ENCODE peak calls at places on chromosome 4, in eight cellular contexts. L is foreskin fibroblast, M is mammary epithelial cell, U is lower leg skin, R is fibroblast of mammary gland, C is B cell, P is cardiac muscle cell, E is mesothelial cell of epicardium. D is an unnamed sample.

GRCh38 chr4:142840516-142841123 is 5.5 kb downstream of the INPP4B start:
- DNase-seq in P (peak), L (peak), E (no peak), C (no peak), R (peak), U (no peak), M (no peak), D (no peak)

GRCh38 chr4:159106636-159107035 is 3.8 kb downstream of the RAPGEF2 start:
- DNase-seq in L (no peak), M (no peak), E (no peak), R (peak), U (no peak), P (no peak), C (no peak), D (no peak)

GRCh38 chr4:70892086-70892769 is 9.9 kb upstream of the MOB1B start:
- DNase-seq in C (no peak), L (no peak), U (peak), M (no peak), E (no peak), P (peak), R (no peak), D (no peak)

GRCh38 chr4:14810568-14810967 is 191.7 kb upstream of the CPEB2 start:
- DNase-seq in E (no peak), L (no peak), U (no peak), P (peak), C (no peak), R (no peak), M (no peak), D (no peak)

GRCh38 chr4:142043509-142043908 is 407.1 kb downstream of the IL15 start:
- DNase-seq in M (peak), U (no peak), C (no peak), R (peak), L (peak), P (no peak), E (no peak), D (no peak)

GRCh38 chr4:149999485-150000074 is 78.7 kb upstream of the DCLK2 start:
- DNase-seq in L (peak), E (no peak), C (no peak), P (peak), M (peak), U (no peak), R (peak), D (no peak)

GRCh38 chr4:143406523-143406922 is 69.8 kb downstream of the GAB1 start:
- DNase-seq in M (peak), C (no peak), U (no peak), L (peak), P (peak), R (peak), E (no peak), D (no peak)

GRCh38 chr4:37873383-37873782 is 17.5 kb upstream of the TBC1D1 start:
- DNase-seq in C (no peak), L (peak), R (peak), E (no peak), M (peak), U (no peak), P (peak), D (no peak)

GRCh38 chr4:1418494-1419285 is 12.4 kb upstream of the NKX1-1 start:
- DNase-seq in U (peak), E (peak), L (no peak), C (peak), R (no peak), P (no peak), M (no peak), D (no peak)

GRCh38 chr4:153764611-153765368 is 5.0 kb upstream of the RNF175 start:
- DNase-seq in L (peak), C (no peak), U (no peak), M (no peak), P (no peak), E (no peak), R (no peak), D (peak)

GRCh38 chr4:37976991-37977470 is 16.8 kb downstream of the PTTG2 start:
- DNase-seq in U (peak), L (peak), C (peak), M (peak), E (peak), R (peak), P (peak), D (peak)

GRCh38 chr4:107736924-107737448 is 17.0 kb upstream of the PAPSS1 start:
- DNase-seq in R (peak), L (peak), P (peak), C (peak), M (no peak), U (no peak), E (no peak), D (no peak)

GRCh38 chr4:42280327-42281095 is 116.8 kb upstream of the SHISA3 start:
- DNase-seq in R (peak), L (no peak), M (no peak), C (peak), P (peak), E (no peak), U (no peak), D (no peak)

GRCh38 chr4:165328101-165328425 is 594 bp downstream of the MSMO1 start:
- DNase-seq in C (no peak), L (no peak), U (no peak), P (no peak), R (no peak), M (no peak), E (no peak), D (no peak)

GRCh38 chr4:48546336-48546735 is 56.3 kb downstream of the ZAR1 start:
- DNase-seq in M (peak), R (peak), P (peak), C (no peak), U (no peak), E (peak), L (peak), D (no peak)

GRCh38 chr4:2536193-2537010 is at the start of gene FAM193A:
- DNase-seq in P (peak), E (peak), L (peak), U (peak), R (peak), M (peak), C (peak), D (peak)

GRCh38 chr4:60500860-60501259 is 699.3 kb upstream of the ADGRL3 start:
- DNase-seq in E (no peak), C (no peak), U (no peak), L (no peak), P (no peak), M (no peak), R (no peak), D (no peak)

GRCh38 chr4:48683784-48684666 is 96.1 kb downstream of the FRYL start:
- DNase-seq in R (no peak), C (peak), U (no peak), P (no peak), E (no peak), L (no peak), M (no peak), D (no peak)

GRCh38 chr4:111537165-111537564 is 608.1 kb upstream of the FAM241A start:
- DNase-seq in M (no peak), P (no peak), L (peak), C (no peak), R (peak), U (no peak), E (no peak), D (no peak)

GRCh38 chr4:19214591-19214990 is 1037.1 kb upstream of the SLIT2 start:
- DNase-seq in U (no peak), P (peak), L (peak), M (no peak), C (no peak), R (peak), E (no peak), D (no peak)

GRCh38 chr4:179097741-179098140 is 1655.5 kb upstream of the AGA start:
- DNase-seq in U (no peak), R (no peak), M (no peak), C (no peak), L (no peak), E (peak), P (peak), D (no peak)

GRCh38 chr4:184330008-184330400 is 112.3 kb upstream of the ENPP6 start:
- DNase-seq in C (peak), E (no peak), L (no peak), R (no peak), U (peak), M (peak), P (no peak), D (no peak)

GRCh38 chr4:23038626-23039245 is 346.0 kb downstream of the GBA3 start:
- DNase-seq in R (no peak), U (no peak), L (no peak), M (no peak), E (no peak), P (no peak), C (no peak), D (no peak)

GRCh38 chr4:184722798-184723197 is 11.1 kb downstream of the CENPU start:
- DNase-seq in L (no peak), M (no peak), E (no peak), U (no peak), R (no peak), P (no peak), C (no peak), D (no peak)

GRCh38 chr4:108001540-108001939 is 11.9 kb downstream of the HADH start:
- DNase-seq in L (peak), P (no peak), U (no peak), E (no peak), R (peak), C (no peak), M (no peak), D (no peak)

GRCh38 chr4:40587826-40588225 is 41.8 kb downstream of the RBM47 start:
- DNase-seq in U (peak), M (peak), P (peak), C (no peak), R (peak), E (no peak), L (peak), D (no peak)

GRCh38 chr4:182189107-182189878 is 53.9 kb upstream of the TENM3 start:
- DNase-seq in M (peak), L (peak), U (no peak), R (peak), E (no peak), P (peak), C (no peak), D (no peak)

GRCh38 chr4:86178216-86178615 is 181.6 kb downstream of the MAPK10 start:
- DNase-seq in M (no peak), P (no peak), R (no peak), E (no peak), L (no peak), C (no peak), U (no peak), D (no peak)

GRCh38 chr4:181959121-181959520 is 284.1 kb upstream of the TENM3 start:
- DNase-seq in U (no peak), L (peak), E (no peak), P (peak), C (no peak), R (peak), M (peak), D (no peak)

GRCh38 chr4:158155656-158156356 is 17.0 kb downstream of the GASK1B start:
- DNase-seq in R (no peak), E (no peak), C (no peak), M (no peak), L (no peak), U (no peak), P (no peak), D (no peak)

GRCh38 chr4:2794707-2795557 is 2.0 kb downstream of the SH3BP2 start:
- DNase-seq in U (peak), M (no peak), C (peak), L (peak), E (no peak), R (peak), P (peak), D (no peak)

GRCh38 chr4:70705146-70705855 is 16.5 kb upstream of the RUFY3 start:
- DNase-seq in L (peak), M (peak), U (peak), R (peak), E (peak), C (peak), P (peak), D (peak)

DNA sequence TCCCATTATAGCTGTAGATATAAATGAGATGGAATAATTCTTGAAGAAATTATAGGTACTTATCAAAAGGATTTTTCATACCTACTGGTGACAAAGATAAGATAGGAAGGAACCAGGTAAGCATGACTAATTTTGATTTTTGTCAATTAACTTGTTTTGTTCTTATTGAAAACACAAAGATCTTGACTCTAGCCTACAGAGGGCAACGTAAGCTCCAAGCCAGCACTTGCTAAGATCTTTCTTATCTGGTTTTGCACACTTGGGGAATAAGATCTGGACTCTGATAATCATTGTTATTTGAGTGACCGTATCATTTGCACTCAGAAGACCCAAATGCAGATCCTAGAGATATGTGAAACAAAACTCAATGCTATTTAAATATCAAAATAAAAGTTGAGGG is 223.4 kb downstream of the VEGFC start:
- DNase-seq in P (no peak), L (peak), M (no peak), R (peak), C (no peak), U (no peak), E (no peak), D (no peak)
- TF ChIP-seq CTCF in P (peak), L (no peak), M (peak), R (peak), C (no peak), U (no peak), E (no peak), D (no peak)

GRCh38 chr4:38993683-38994082 is 38.5 kb downstream of the TMEM156 start:
- DNase-seq in U (no peak), C (no peak), E (no peak), R (peak), M (no peak), L (no peak), P (no peak), D (no peak)
- TF ChIP-seq CTCF in U (no peak), C (no peak), E (no peak), R (peak), M (peak), L (no peak), P (peak), D (no peak)

GRCh38 chr4:80990851-80991250 is 39.7 kb upstream of the BMP3 start:
- DNase-seq in M (no peak), P (no peak), E (no peak), R (no peak), L (no peak), C (no peak), U (no peak), D (no peak)
- TF ChIP-seq CTCF in M (no peak), P (no peak), E (no peak), R (no peak), L (no peak), C (no peak), U (no peak), D (no peak)

GRCh38 chr4:151798678-151799416 is 38.0 kb upstream of the GATB start:
- DNase-seq in L (peak), U (no peak), M (no peak), R (no peak), C (no peak), E (no peak), P (no peak), D (no peak)
- TF ChIP-seq CTCF in L (no peak), U (no peak), M (no peak), R (no peak), C (no peak), E (no peak), P (no peak), D (no peak)

GRCh38 chr4:8705161-8706145 is 112.9 kb downstream of the CPZ start:
- DNase-seq in L (no peak), M (no peak), U (peak), P (no peak), R (no peak), E (no peak), C (no peak), D (no peak)
- TF ChIP-seq CTCF in L (no peak), M (no peak), U (no peak), P (no peak), R (no peak), E (no peak), C (no peak), D (no peak)

GRCh38 chr4:113293673-113294072 is 244.2 kb downstream of the ANK2 start:
- DNase-seq in R (peak), C (no peak), M (no peak), U (no peak), L (peak), E (no peak), P (peak), D (no peak)

GRCh38 chr4:113290666-113291065 is 241.2 kb downstream of the ANK2 start:
- DNase-seq in U (no peak), C (no peak), L (no peak), E (no peak), M (no peak), P (no peak), R (no peak), D (no peak)

GRCh38 chr4:113292371-113293042 is 243.1 kb downstream of the ANK2 start:
- DNase-seq in M (no peak), U (no peak), L (peak), R (peak), P (peak), C (no peak), E (no peak), D (no peak)

GRCh38 chr4:113293043-113293560 is 243.6 kb downstream of the ANK2 start:
- DNase-seq in P (peak), R (peak), U (no peak), C (no peak), L (peak), E (no peak), M (no peak), D (no peak)

DNA sequence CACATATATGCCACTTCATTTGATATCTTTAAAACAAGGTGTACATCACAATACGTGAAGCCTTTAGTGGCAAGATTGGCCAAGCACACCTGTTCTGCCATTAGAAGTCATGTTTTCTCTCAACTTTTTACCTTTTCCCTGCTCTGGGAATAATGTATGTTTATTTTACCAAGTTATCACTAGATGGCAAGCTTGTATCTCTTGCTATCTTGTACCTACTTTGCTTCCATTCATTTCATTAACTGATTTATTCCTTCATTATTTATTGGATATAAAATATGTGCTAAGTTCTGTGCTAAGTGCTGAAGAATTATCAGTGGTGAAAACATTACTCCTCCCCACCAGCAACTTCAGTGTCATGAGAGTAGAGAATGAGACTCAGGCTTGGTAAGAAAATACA is 245.5 kb downstream of the ANK2 start:
- DNase-seq in E (no peak), R (peak), M (no peak), P (no peak), C (no peak), U (no peak), L (peak), D (no peak)
- TF ChIP-seq CTCF in E (no peak), R (peak), M (no peak), P (no peak), C (no peak), U (no peak), L (no peak), D (no peak)

DNA sequence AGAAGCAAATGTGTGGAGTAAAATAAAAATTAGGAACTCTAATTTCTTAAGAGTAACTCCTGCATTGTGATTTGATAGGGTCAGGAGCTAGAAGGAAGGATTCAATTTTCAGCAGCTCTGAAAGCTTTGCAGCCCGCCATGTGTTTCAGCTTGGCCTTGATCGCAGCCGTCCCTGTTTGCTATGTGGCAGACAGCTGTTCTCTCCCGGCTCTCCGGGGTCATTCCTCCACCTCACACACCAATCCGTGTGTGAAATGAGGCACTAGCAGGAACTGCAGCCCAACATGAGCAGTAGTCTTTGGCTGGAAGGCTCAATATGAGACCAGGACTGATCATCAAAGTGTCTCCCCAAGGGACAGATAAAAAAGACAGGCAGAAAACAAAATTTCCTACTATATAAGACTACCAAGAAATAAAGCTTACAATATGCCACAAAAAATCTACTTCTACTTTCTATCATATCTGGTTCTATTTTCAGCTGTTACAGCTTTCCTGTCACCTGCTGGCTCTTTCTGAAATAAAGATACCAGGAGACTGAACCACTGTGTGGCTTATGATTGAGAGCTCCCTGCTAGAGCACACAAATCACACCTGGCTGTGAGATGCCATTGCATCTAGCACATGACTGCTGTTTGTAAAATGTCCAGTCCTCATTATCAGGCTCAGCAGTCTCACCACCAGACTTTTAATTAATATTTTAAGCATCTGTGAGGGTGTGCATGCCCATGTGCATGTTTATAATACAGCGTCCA is 44.1 kb upstream of the SEC24B start:
- DNase-seq in E (no peak), U (no peak), P (peak), L (peak), R (no peak), M (no peak), C (no peak), D (no peak)
- TF ChIP-seq CTCF in E (no peak), U (no peak), P (no peak), L (no peak), R (no peak), M (no peak), C (no peak), D (no peak)

D was measured in esophagus muscularis mucosa.